ENCODE peak calls at places on chromosomes 7 and 10, in nine cellular contexts. F, U, X, W, Y, K, H, M and S are unnamed samples. For H3K9me3, the result is how much of the 10 kb centered on the place peaks cover.

GRCh38 chr10:36254191-36254590 is 612.1 kb upstream of the FZD8 start:
- DNase-seq in K (no peak), H (no peak), X (no peak), U (peak), M (peak), W (no peak), F (peak), Y (no peak), S (no peak)

GRCh38 chr7:12888727-12889126 is 201.3 kb downstream of the ARL4A start:
- DNase-seq in Y (no peak), F (peak), W (no peak), U (no peak), H (no peak), X (no peak), K (no peak), M (no peak), S (no peak)

GRCh38 chr7:99733448-99733847 is 1.5 kb downstream of the CYP3A7 start:
- DNase-seq in U (no peak), M (no peak), H (no peak), X (peak), K (no peak), F (peak), Y (no peak), W (no peak), S (no peak)

GRCh38 chr7:6831018-6831725 is 5.1 kb upstream of the CCZ1B start:
- DNase-seq in M (no peak), K (no peak), F (no peak), W (no peak), H (no peak), U (no peak), Y (no peak), X (no peak), S (no peak)

GRCh38 chr7:3279147-3279818 is 21.8 kb upstream of the SDK1 start:
- DNase-seq in H (no peak), F (no peak), X (no peak), Y (no peak), U (no peak), K (no peak), M (no peak), W (no peak), S (no peak)

GRCh38 chr7:131026297-131027003 is 292.4 kb upstream of the KLF14 start:
- DNase-seq in Y (no peak), X (no peak), F (peak), M (no peak), K (no peak), U (no peak), W (no peak), H (no peak), S (no peak)

GRCh38 chr10:5629789-5630436 is 36.5 kb downstream of the ASB13 start:
- DNase-seq in H (peak), W (peak), K (peak), U (peak), X (peak), Y (peak), M (peak), F (peak), S (peak)

GRCh38 chr10:124651402-124651887 is 92.7 kb downstream of the FAM53B start:
- DNase-seq in M (no peak), H (no peak), K (no peak), W (peak), X (no peak), F (no peak), U (no peak), Y (no peak), S (no peak)

GRCh38 chr10:24315211-24315610 is 106.3 kb downstream of the KIAA1217 start:
- DNase-seq in M (no peak), H (no peak), U (no peak), K (no peak), X (no peak), Y (no peak), W (no peak), F (no peak), S (no peak)

GRCh38 chr10:6141296-6142151 is 52.7 kb downstream of the RBM17 start:
- DNase-seq in X (no peak), K (no peak), H (no peak), U (no peak), Y (no peak), F (peak), W (peak), M (peak), S (no peak)

GRCh38 chr10:129332476-129332875 is 134.6 kb upstream of the MGMT start:
- DNase-seq in W (no peak), U (no peak), H (no peak), X (peak), M (no peak), K (peak), F (no peak), Y (no peak), S (no peak)

GRCh38 chr10:92517034-92517655 is 56.7 kb downstream of the IDE start:
- DNase-seq in H (peak), W (peak), U (peak), Y (peak), F (peak), M (peak), X (peak), K (peak), S (peak)
- H3K9me3 ChIP-seq in H (under half), W (under half), U (under half), Y (under half), F (under half), M (under half), X (under half), K (under half), S (under half)

DNA sequence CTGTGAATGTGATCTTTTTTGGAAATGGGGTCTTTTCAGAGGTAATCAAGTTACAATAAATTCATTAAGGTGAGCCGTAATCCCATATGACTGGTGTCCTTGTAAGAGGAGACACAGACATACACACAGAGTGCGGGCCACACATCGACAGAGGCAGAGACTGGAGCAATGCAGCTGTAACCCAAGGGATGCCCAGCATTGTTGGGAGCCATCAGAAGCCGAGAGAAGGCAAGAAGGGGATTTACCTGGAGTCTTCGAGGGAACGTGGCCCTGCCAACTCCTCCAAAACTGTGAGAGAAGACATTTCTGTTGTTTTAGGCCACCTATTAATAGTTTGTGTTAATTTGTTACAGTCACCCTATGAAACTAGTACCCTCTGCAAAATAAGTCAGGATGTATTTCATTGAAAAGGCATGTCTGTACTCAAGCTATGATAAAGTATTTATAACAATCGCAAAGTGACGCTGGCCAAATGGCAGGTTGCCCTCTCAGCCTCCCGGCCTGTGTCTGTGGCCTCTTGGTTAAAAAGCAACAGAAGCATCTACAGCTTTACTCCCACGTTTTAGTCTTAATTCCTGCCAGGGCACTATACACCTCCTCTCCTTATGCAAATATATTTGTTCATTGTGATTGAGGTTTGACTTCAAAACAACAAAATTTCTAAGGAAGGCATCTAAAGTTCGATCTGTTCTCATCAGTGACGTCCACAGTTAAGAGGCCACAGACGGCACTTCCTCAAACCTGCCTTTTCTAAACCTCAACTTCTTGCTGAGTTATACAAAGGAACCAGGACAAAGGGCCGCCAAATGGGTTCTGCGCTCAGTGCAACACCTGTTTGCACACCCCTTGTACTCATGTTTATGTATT is 46.8 kb downstream of the HIPK2 start:
- DNase-seq in H (no peak), Y (peak), K (peak), U (peak), W (no peak), X (no peak), M (peak), F (peak), S (peak)
- H3K4me3 ChIP-seq in H (no peak), Y (no peak), K (no peak), U (no peak), W (no peak), X (no peak), M (peak), F (peak), S (no peak)

GRCh38 chr7:157856873-157857577 is 520.2 kb downstream of the DNAJB6 start:
- DNase-seq in X (no peak), K (no peak), U (no peak), F (no peak), M (no peak), Y (no peak), W (no peak), H (no peak), S (no peak)
- H3K9me3 ChIP-seq in X (under half), K (under half), U (under half), F (under half), M (under half), Y (under half), W (under half), H (under half), S (under half)

GRCh38 chr10:114767589-114768393 is 53.8 kb upstream of the FHIP2A start:
- DNase-seq in U (peak), M (no peak), H (peak), Y (no peak), F (peak), X (no peak), K (no peak), W (peak), S (no peak)
- H3K4me3 ChIP-seq in U (peak), M (peak), H (peak), Y (peak), F (peak), X (peak), K (peak), W (peak), S (peak)